ENCODE peak calls at places on chromosomes 5 and 9, in six cellular contexts. N is HepG2, U is upper lobe of left lung, B is K562, S is GM12878, P is A549. W is an unnamed sample. For H3K4me1, the result is how much of the 10 kb centered on the place peaks cover.

GRCh38 chr5:111345731-111346130 is 121.5 kb downstream of the CAMK4 start:
- ATAC-seq in P (no peak), U (no peak), S (no peak), N (no peak), B (no peak), W (no peak)

GRCh38 chr5:173890195-173890951 is 2.2 kb downstream of the CPEB4 start:
- ATAC-seq in B (peak), U (no peak), P (peak), S (peak), N (peak), W (no peak)

GRCh38 chr9:136454026-136454796 is 14.6 kb upstream of the INPP5E start:
- ATAC-seq in S (no peak), N (no peak), U (peak), B (no peak), P (no peak), W (no peak)

GRCh38 chr9:69392826-69393225 is 67.8 kb downstream of the ENTREP1 start:
- ATAC-seq in U (no peak), S (no peak), P (no peak), B (no peak), N (no peak), W (no peak)

GRCh38 chr9:89191004-89191403 is 12.4 kb upstream of the SHC3 start:
- ATAC-seq in B (no peak), P (peak), N (peak), U (no peak), S (no peak), W (no peak)

GRCh38 chr9:110808599-110808980 is 140.0 kb downstream of the MUSK start:
- ATAC-seq in N (no peak), P (no peak), B (no peak), S (peak), U (no peak), W (no peak)

GRCh38 chr9:79377315-79377855 is 194.4 kb upstream of the TLE4 start:
- ATAC-seq in N (no peak), B (no peak), P (no peak), S (no peak), U (no peak), W (no peak)

GRCh38 chr9:27212621-27213020 is 84.3 kb downstream of the EQTN start:
- ATAC-seq in P (no peak), S (no peak), B (no peak), U (no peak), N (no peak), W (no peak)

GRCh38 chr5:36521838-36522745 is 84.3 kb upstream of the SLC1A3 start:
- ATAC-seq in U (no peak), S (no peak), P (no peak), B (no peak), N (no peak), W (no peak)

GRCh38 chr5:96142184-96142781 is 180.6 kb upstream of the ELL2 start:
- ATAC-seq in S (no peak), P (no peak), N (no peak), U (no peak), B (no peak), W (no peak)

GRCh38 chr9:72809586-72809985 is 143.3 kb downstream of the ALDH1A1 start:
- ATAC-seq in U (no peak), S (no peak), P (no peak), N (no peak), B (no peak), W (no peak)

DNA sequence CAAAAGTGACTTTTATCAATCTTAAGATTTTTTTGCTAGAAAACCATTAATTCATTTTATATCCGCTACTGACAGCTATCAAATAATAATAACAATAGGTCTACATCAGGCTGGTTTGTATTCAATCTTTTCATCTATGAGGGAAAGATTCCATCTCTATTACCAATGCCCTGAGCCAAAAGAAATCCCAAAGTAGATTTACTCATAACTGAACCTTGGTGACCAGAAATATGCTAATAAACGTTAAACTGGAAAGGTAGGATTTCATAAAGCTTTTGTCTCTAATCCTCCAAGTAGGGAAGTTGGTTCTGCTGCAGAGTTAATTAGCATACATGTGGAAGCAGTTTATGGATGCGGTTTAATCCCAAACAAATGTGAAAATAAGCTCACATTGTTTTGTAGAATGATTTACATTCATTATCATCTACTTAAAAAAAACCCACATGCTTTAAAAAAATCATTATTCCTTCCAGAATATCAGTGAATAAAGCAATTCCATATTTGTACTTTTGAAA is 715.5 kb downstream of the CETN3 start:
- ATAC-seq in U (no peak), N (no peak), B (no peak), S (no peak), P (no peak), W (no peak)
- H3K27ac ChIP-seq in U (no peak), N (no peak), B (no peak), S (no peak), P (no peak), W (no peak)

GRCh38 chr9:95055851-95056551 is 261.5 kb downstream of the FANCC start:
- ATAC-seq in S (no peak), U (peak), N (no peak), B (no peak), P (peak), W (peak)
- H3K4me1 ChIP-seq in S (under half), U (under half), N (half or more), B (under half), P (half or more), W (under half)

GRCh38 chr5:152052470-152052869 is 127.8 kb upstream of the GLRA1 start:
- ATAC-seq in S (no peak), B (no peak), P (no peak), N (no peak), U (no peak), W (no peak)
- TF ChIP-seq EP300 in S (no peak), B (no peak), P (no peak), N (no peak), U (no peak), W (no peak)

GRCh38 chr5:113202904-113203716 is 226.5 kb downstream of the DCP2 start:
- ATAC-seq in S (no peak), N (peak), U (peak), P (peak), B (peak), W (no peak)
- H3K27ac ChIP-seq in S (no peak), N (peak), U (no peak), P (no peak), B (no peak), W (no peak)